ENCODE peak calls at places on chromosomes 6 and 20, in six cellular contexts. Y is hepatocyte, S is HCT116, Z is PC-3, D is MM.1S, U is neural progenitor cell. N is an unnamed sample.

GRCh38 chr20:40990542-40991120 is 38.0 kb upstream of the TOP1 start:
- DNase-seq in U (peak; percentile 87), Z (peak; percentile 92), Y (peak; percentile 89), D (peak; percentile 84), S (peak; percentile 75), N (peak; percentile 94)

GRCh38 chr6:145755682-145756081 is 20.4 kb upstream of the EPM2A start:
- DNase-seq in S (no peak), Z (no peak), U (no peak), Y (no peak), D (no peak), N (no peak)

GRCh38 chr20:41003143-41003932 is 25.3 kb upstream of the TOP1 start:
- DNase-seq in Y (peak; percentile 87), Z (peak; percentile 99), S (peak; percentile 98), U (no peak), D (no peak), N (peak; percentile 29)

GRCh38 chr6:147510949-147511590 is 2.6 kb downstream of the SAMD5 start:
- DNase-seq in U (no peak), Z (no peak), Y (peak; percentile 18), S (no peak), D (no peak), N (no peak)

GRCh38 chr6:29792123-29793035 is 35.2 kb upstream of the HLA-G start:
- DNase-seq in Y (peak; percentile 59), D (peak; percentile 46), U (peak; percentile 40), Z (peak; percentile 46), S (no peak), N (peak; percentile 70)

GRCh38 chr6:122491915-122492537 is 20.4 kb upstream of the SERINC1 start:
- DNase-seq in D (peak; percentile 71), Z (peak; percentile 80), U (peak; percentile 13), S (peak; percentile 62), Y (peak; percentile 73), N (peak; percentile 83)

GRCh38 chr20:52972965-52973819 is 1.0 kb downstream of the TSHZ2 start:
- DNase-seq in Y (peak; percentile 40), Z (no peak), U (peak; percentile 60), D (peak; percentile 20), S (no peak), N (peak; percentile 73)

GRCh38 chr20:50750145-50750671 is 18.8 kb downstream of the PARD6B start:
- DNase-seq in Y (no peak), S (no peak), D (no peak), U (no peak), Z (no peak), N (no peak)

GRCh38 chr6:139291813-139292619 is at the start of gene TXLNB:
- DNase-seq in D (peak; percentile 88), Z (no peak), S (peak; percentile 6), Y (peak; percentile 60), U (peak; percentile 57), N (peak; percentile 38)
- TF ChIP-seq CTCF in D (no peak), Z (no peak), S (no peak), Y (no peak), U (no peak), N (no peak)

GRCh38 chr6:100455230-100456124 is 9.2 kb downstream of the SIM1 start:
- DNase-seq in U (peak; percentile 71), Y (peak; percentile 43), D (no peak), Z (no peak), S (no peak), N (peak; percentile 76)
- TF ChIP-seq EZH2 in U (peak; percentile 99), Y (peak; percentile 68), D (no peak), Z (no peak), S (no peak), N (peak; percentile 87)

GRCh38 chr6:116497089-116497676 is 14.3 kb upstream of the CALHM5 start:
- DNase-seq in D (no peak), Y (no peak), U (no peak), Z (no peak), S (no peak), N (no peak)

GRCh38 chr6:116500969-116501433 is 10.4 kb upstream of the CALHM5 start:
- DNase-seq in U (no peak), Z (no peak), Y (peak; percentile 37), D (no peak), S (no peak), N (peak; percentile 38)
- TF ChIP-seq EZH2phosphoT487 in U (no peak), Z (no peak), Y (no peak), D (no peak), S (no peak), N (no peak)

GRCh38 chr6:64838726-64839125 is 868.3 kb downstream of the EYS start:
- DNase-seq in Y (no peak), D (no peak), Z (peak; percentile 25), U (no peak), S (no peak), N (no peak)
- TF ChIP-seq CTCF in Y (peak; percentile 20), D (no peak), Z (no peak), U (no peak), S (no peak), N (no peak)

GRCh38 chr6:5997420-5998093 is 9.2 kb downstream of the NRN1 start:
- DNase-seq in D (peak; percentile 54), U (peak; percentile 85), Y (no peak), S (no peak), Z (no peak), N (peak; percentile 70)
- TF ChIP-seq EZH2 in D (no peak), U (peak; percentile 76), Y (peak; percentile 62), S (no peak), Z (no peak), N (peak; percentile 83)

DNA sequence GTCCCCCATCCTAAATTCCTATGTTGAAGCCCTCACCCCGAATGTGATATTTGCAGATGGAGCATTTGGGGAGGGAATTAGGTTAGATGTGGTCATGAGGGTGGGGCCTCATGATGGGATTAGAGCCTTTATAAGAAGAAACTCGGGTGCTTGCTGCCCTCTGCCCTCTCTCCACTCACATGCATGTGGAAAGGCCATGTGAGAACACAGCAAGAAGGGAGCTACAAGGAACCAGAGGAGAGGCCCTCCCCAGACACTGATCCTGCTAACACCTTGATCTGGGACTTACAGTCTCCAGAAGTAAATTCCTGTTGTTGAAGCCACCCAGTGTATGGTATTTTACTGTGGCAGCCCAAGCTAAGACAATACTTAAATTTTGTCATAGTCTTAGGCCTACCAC is 69.6 kb upstream of the TULP1 start:
- DNase-seq in S (no peak), D (no peak), Y (no peak), U (no peak), Z (no peak), N (no peak)
- TF ChIP-seq EZH2phosphoT487 in S (no peak), D (no peak), Y (no peak), U (no peak), Z (no peak), N (no peak)

GRCh38 chr6:119116712-119117281 is 38.3 kb upstream of the FAM184A start:
- DNase-seq in D (no peak), Y (no peak), Z (no peak), S (no peak), U (no peak), N (peak; percentile 50)
- TF ChIP-seq CTCF in D (peak; percentile 46), Y (peak; percentile 2), Z (no peak), S (peak; percentile 62), U (peak; percentile 42), N (peak; percentile 51)